ENCODE peak calls at places on chromosomes 13 and 19, in nine cellular contexts. One of them, this sample, is unnamed.
A peak's percentile ranks its signal among the peaks of the same experiment; 100 is the strongest.

GRCh38 chr13:98480915-98481510 is 95.9 kb downstream of the STK24 start:
- DNase-seq in CD8-positive, alpha-beta memory T cell: no peak
- DNase-seq in tibial artery: no peak
- DNase-seq in NCI-H146: peak; percentile 57
- DNase-seq in endothelial cell: no peak
- DNase-seq in AG10803: peak; percentile 25
- DNase-seq in naive thymus-derived CD8-positive, alpha-beta T cell: no peak
- DNase-seq in BE2C: no peak
- DNase-seq in SK-N-SH: peak; percentile 49
- DNase-seq in this sample: no peak

GRCh38 chr13:44661936-44662335 is 85.8 kb upstream of the TSC22D1 start:
- DNase-seq in CD8-positive, alpha-beta memory T cell: no peak
- DNase-seq in endothelial cell: no peak
- DNase-seq in naive thymus-derived CD8-positive, alpha-beta T cell: no peak
- DNase-seq in SK-N-SH: no peak
- DNase-seq in BE2C: no peak
- DNase-seq in NCI-H146: no peak
- DNase-seq in tibial artery: no peak
- DNase-seq in AG10803: no peak
- DNase-seq in this sample: no peak

GRCh38 chr13:19661126-19661525 is 27.7 kb downstream of the MPHOSPH8 start:
- DNase-seq in BE2C: no peak
- DNase-seq in CD8-positive, alpha-beta memory T cell: no peak
- DNase-seq in SK-N-SH: no peak
- DNase-seq in endothelial cell: no peak
- DNase-seq in tibial artery: no peak
- DNase-seq in NCI-H146: no peak
- DNase-seq in naive thymus-derived CD8-positive, alpha-beta T cell: no peak
- DNase-seq in AG10803: no peak
- DNase-seq in this sample: no peak

GRCh38 chr13:100597253-100597652 is 8.7 kb upstream of the GGACT start:
- DNase-seq in tibial artery: no peak
- DNase-seq in AG10803: peak; percentile 31
- DNase-seq in CD8-positive, alpha-beta memory T cell: no peak
- DNase-seq in SK-N-SH: no peak
- DNase-seq in NCI-H146: no peak
- DNase-seq in BE2C: no peak
- DNase-seq in naive thymus-derived CD8-positive, alpha-beta T cell: no peak
- DNase-seq in endothelial cell: no peak
- DNase-seq in this sample: no peak

GRCh38 chr13:47932953-47933687 is 68.0 kb downstream of the SUCLA2 start:
- DNase-seq in naive thymus-derived CD8-positive, alpha-beta T cell: no peak
- DNase-seq in NCI-H146: peak; percentile 54
- DNase-seq in AG10803: no peak
- DNase-seq in BE2C: no peak
- DNase-seq in CD8-positive, alpha-beta memory T cell: no peak
- DNase-seq in tibial artery: no peak
- DNase-seq in SK-N-SH: no peak
- DNase-seq in endothelial cell: no peak
- DNase-seq in this sample: no peak

GRCh38 chr13:74687452-74688180 is 553.4 kb upstream of the KLF12 start:
- DNase-seq in NCI-H146: no peak
- DNase-seq in CD8-positive, alpha-beta memory T cell: no peak
- DNase-seq in BE2C: no peak
- DNase-seq in AG10803: no peak
- DNase-seq in endothelial cell: peak; percentile 63
- DNase-seq in SK-N-SH: no peak
- DNase-seq in tibial artery: no peak
- DNase-seq in naive thymus-derived CD8-positive, alpha-beta T cell: no peak
- DNase-seq in this sample: no peak

GRCh38 chr19:46902402-46902766 is 41.6 kb downstream of the ARHGAP35 start:
- DNase-seq in AG10803: peak; percentile 45
- DNase-seq in endothelial cell: no peak
- DNase-seq in SK-N-SH: no peak
- DNase-seq in naive thymus-derived CD8-positive, alpha-beta T cell: no peak
- DNase-seq in NCI-H146: no peak
- DNase-seq in CD8-positive, alpha-beta memory T cell: no peak
- DNase-seq in tibial artery: no peak
- DNase-seq in BE2C: no peak
- DNase-seq in this sample: no peak

GRCh38 chr19:5765220-5765619 is 19.3 kb downstream of the PRR22 start:
- DNase-seq in SK-N-SH: no peak
- DNase-seq in NCI-H146: no peak
- DNase-seq in naive thymus-derived CD8-positive, alpha-beta T cell: no peak
- DNase-seq in BE2C: no peak
- DNase-seq in endothelial cell: no peak
- DNase-seq in CD8-positive, alpha-beta memory T cell: no peak
- DNase-seq in tibial artery: no peak
- DNase-seq in AG10803: no peak
- DNase-seq in this sample: no peak